ENCODE peak calls at places on chromosomes 3 and 15, in seven cellular contexts. U is CD8-positive, alpha-beta T cell; W is upper lobe of right lung; Z is mucosa of descending colon; H is CD4-positive, CD25-positive, alpha-beta regulatory T cell; B is neuronal stem cell; I is BE2C. C is an unnamed sample. For H3K4me1, the result is how much of the 10 kb centered on the place peaks cover.

GRCh38 chr3:11914651-11915050 is 68.0 kb upstream of the TAMM41 start:
- DNase-seq in U (no peak), W (peak), Z (no peak), H (no peak), B (no peak), I (no peak), C (no peak)

GRCh38 chr15:60614862-60615771 is 136.2 kb upstream of the ICE2 start:
- DNase-seq in U (no peak), W (no peak), Z (peak), H (no peak), B (no peak), I (no peak), C (peak)

GRCh38 chr3:176714034-176714433 is 483.2 kb downstream of the TBL1XR1 start:
- DNase-seq in U (no peak), W (no peak), Z (no peak), H (no peak), B (no peak), I (no peak), C (no peak)

GRCh38 chr15:93088200-93088980 is 621 bp downstream of the RGMA start:
- DNase-seq in U (no peak), W (peak), Z (no peak), H (no peak), B (peak), I (peak), C (no peak)

GRCh38 chr3:41202834-41203345 is 3.6 kb downstream of the CTNNB1 start:
- DNase-seq in U (no peak), W (no peak), Z (peak), H (no peak), B (no peak), I (peak), C (no peak)

GRCh38 chr3:9732080-9732752 is 681 bp downstream of the BRPF1 start:
- DNase-seq in U (peak), W (peak), Z (peak), H (peak), B (no peak), I (no peak), C (no peak)

GRCh38 chr3:181728470-181728869 is 16.7 kb downstream of the SOX2 start:
- DNase-seq in U (no peak), W (no peak), Z (no peak), H (no peak), B (no peak), I (no peak), C (no peak)

GRCh38 chr3:141231101-141231922 is at the start of gene PXYLP1:
- DNase-seq in U (peak), W (peak), Z (peak), H (peak), B (peak), I (peak), C (peak)

GRCh38 chr3:119794971-119795612 is 13.2 kb downstream of the NR1I2 start:
- DNase-seq in U (no peak), W (no peak), Z (peak), H (no peak), B (peak), I (peak), C (no peak)

GRCh38 chr3:18423401-18424212 is 1.5 kb downstream of the SATB1 start:
- DNase-seq in U (no peak), W (peak), Z (peak), H (peak), B (no peak), I (no peak), C (peak)

GRCh38 chr3:18422972-18423371 is 2.2 kb downstream of the SATB1 start:
- DNase-seq in U (no peak), W (no peak), Z (peak), H (peak), B (no peak), I (no peak), C (no peak)

GRCh38 chr3:18419232-18419631 is 5.9 kb downstream of the SATB1 start:
- DNase-seq in U (no peak), W (no peak), Z (peak), H (no peak), B (no peak), I (no peak), C (no peak)

GRCh38 chr3:18418173-18418572 is 7.0 kb downstream of the SATB1 start:
- DNase-seq in U (no peak), W (no peak), Z (no peak), H (no peak), B (no peak), I (no peak), C (no peak)

DNA sequence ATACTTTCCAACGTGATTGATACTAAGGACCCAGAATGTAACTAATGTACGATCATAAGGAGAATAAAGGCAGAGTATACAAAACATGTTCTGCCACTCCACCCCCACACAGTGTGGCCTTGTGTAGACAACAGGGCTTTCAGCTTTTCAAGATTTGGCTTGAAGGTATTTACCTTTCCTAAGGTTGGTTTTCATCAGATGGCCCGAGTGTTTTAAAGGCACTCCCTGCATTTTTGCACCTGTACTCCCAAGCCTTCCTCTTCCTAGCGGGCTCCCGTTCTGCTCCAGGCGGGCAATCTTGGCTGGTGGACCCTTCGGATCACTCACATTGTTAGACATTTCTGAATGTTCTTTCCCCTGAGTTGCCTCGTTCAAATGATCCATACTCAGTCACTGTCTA is 4.6 kb downstream of the SATB1 start:
- DNase-seq in U (no peak), W (no peak), Z (no peak), H (no peak), B (no peak), I (no peak), C (no peak)
- H3K4me3 ChIP-seq in U (peak), W (no peak), Z (no peak), H (no peak), B (no peak), I (no peak), C (no peak)

GRCh38 chr3:129558076-129558771 is 15.2 kb downstream of the H1-8 start:
- DNase-seq in U (no peak), W (no peak), Z (no peak), H (no peak), B (no peak), I (no peak), C (no peak)
- H3K4me1 ChIP-seq in U (under half), W (half or more), Z (under half), H (under half), B (under half), I (half or more), C (half or more)

DNA sequence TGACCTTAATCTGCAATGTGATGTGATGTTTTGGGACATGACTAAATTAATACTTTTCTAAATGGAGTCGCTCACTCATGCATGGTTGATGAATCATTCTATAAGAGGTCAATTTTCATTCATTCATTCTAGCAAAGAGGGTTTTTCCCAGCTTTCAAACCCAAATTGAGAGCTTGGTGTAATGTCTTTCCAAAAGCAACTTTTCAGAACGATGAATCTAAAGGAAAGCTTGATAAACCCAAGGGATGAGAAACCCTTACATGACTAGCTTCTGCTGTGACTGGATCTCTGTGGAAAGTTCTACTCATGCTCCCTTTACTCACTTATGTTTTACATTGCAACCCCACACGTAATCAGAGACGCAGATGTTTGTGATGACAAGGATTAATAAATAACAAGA is 47.7 kb downstream of the PDZRN3 start:
- DNase-seq in U (no peak), W (no peak), Z (no peak), H (no peak), B (no peak), I (no peak), C (no peak)
- H3K4me3 ChIP-seq in U (no peak), W (no peak), Z (no peak), H (no peak), B (no peak), I (no peak), C (no peak)

GRCh38 chr3:8558645-8559044 is 57.0 kb downstream of the LMCD1 start:
- DNase-seq in U (no peak), W (no peak), Z (no peak), H (no peak), B (no peak), I (no peak), C (no peak)
- H3K4me1 ChIP-seq in U (under half), W (half or more), Z (under half), H (under half), B (under half), I (under half), C (under half)

GRCh38 chr3:48426401-48426909 is 3.4 kb downstream of the PLXNB1 start:
- DNase-seq in U (no peak), W (no peak), Z (no peak), H (no peak), B (no peak), I (no peak), C (no peak)
- H3K4me3 ChIP-seq in U (no peak), W (no peak), Z (no peak), H (no peak), B (no peak), I (no peak), C (no peak)

C was measured in left lung.